ENCODE peak calls at places on chromosomes 3 and 15, in eight cellular contexts. W is adrenal gland; Y is neuronal stem cell; A is astrocyte of the spinal cord; P is activated naive CD4-positive, alpha-beta T cell treated with anti-CD3 and anti-CD28 coated beads, Interleukin-2, amount 10 ng/mL, durations not matched to agents 7 days and 5 days; R is HepG2; I is NCI-H2171; Z is NCI-H446 treated with DMSO at 0.1 percent for 48 hours. H is an unnamed sample.

GRCh38 chr15:92882697-92883642 is 17.2 kb upstream of the CHD2 start:
- DNase-seq in W (peak; percentile 67), Y (no peak), A (no peak), P (peak; percentile 53), R (no peak), I (peak; percentile 19), Z (no peak), H (no peak)

GRCh38 chr15:75836953-75837321 is 6.3 kb upstream of the UBE2Q2 start:
- DNase-seq in W (no peak), Y (no peak), A (peak; percentile 90), P (peak; percentile 67), R (no peak), I (no peak), Z (no peak), H (peak; percentile 42)

GRCh38 chr3:139491027-139491700 is 14.8 kb upstream of the RBP2 start:
- DNase-seq in W (no peak), Y (no peak), A (no peak), P (no peak), R (peak; percentile 17), I (no peak), Z (no peak), H (no peak)

GRCh38 chr3:117019082-117019713 is 309.6 kb downstream of the TUSC7 start:
- DNase-seq in W (peak; percentile 67), Y (peak; percentile 64), A (peak; percentile 62), P (peak; percentile 22), R (peak; percentile 10), I (peak; percentile 19), Z (peak; percentile 49), H (peak; percentile 67)

GRCh38 chr3:83065861-83066260 is 1304.4 kb upstream of the GBE1 start:
- DNase-seq in W (no peak), Y (no peak), A (peak; percentile 57), P (no peak), R (no peak), I (no peak), Z (no peak), H (no peak)

GRCh38 chr15:39461536-39462140 is 119.2 kb upstream of the THBS1 start:
- DNase-seq in W (no peak), Y (no peak), A (no peak), P (no peak), R (no peak), I (no peak), Z (no peak), H (peak; percentile 57)

GRCh38 chr3:49357466-49358216 is 512 bp downstream of the GPX1 start:
- DNase-seq in W (peak; percentile 46), Y (peak; percentile 18), A (peak; percentile 88), P (peak; percentile 72), R (no peak), I (no peak), Z (no peak), H (peak; percentile 82)

GRCh38 chr3:56467108-56467507 is 1.2 kb downstream of the ERC2 start:
- DNase-seq in W (peak; percentile 84), Y (peak; percentile 90), A (peak; percentile 91), P (peak; percentile 32), R (peak; percentile 64), I (peak; percentile 79), Z (peak; percentile 58), H (peak; percentile 96)

GRCh38 chr3:33645060-33645841 is 72.8 kb downstream of the CLASP2 start:
- DNase-seq in W (peak; percentile 23), Y (no peak), A (peak; percentile 62), P (peak; percentile 50), R (no peak), I (no peak), Z (no peak), H (peak; percentile 41)

GRCh38 chr3:22157848-22158247 is 406.8 kb upstream of the ZNF385D start:
- DNase-seq in W (no peak), Y (no peak), A (no peak), P (no peak), R (no peak), I (no peak), Z (no peak), H (no peak)

GRCh38 chr3:184778426-184779332 is 33.3 kb upstream of the VPS8 start:
- DNase-seq in W (no peak), Y (no peak), A (no peak), P (no peak), R (no peak), I (no peak), Z (no peak), H (no peak)

GRCh38 chr15:79257454-79257853 is 25.1 kb upstream of the ANKRD34C start:
- DNase-seq in W (no peak), Y (no peak), A (no peak), P (no peak), R (no peak), I (no peak), Z (peak; percentile 32), H (no peak)

GRCh38 chr3:11705049-11705448 is 61.3 kb upstream of the VGLL4 start:
- DNase-seq in W (no peak), Y (no peak), A (no peak), P (no peak), R (no peak), I (no peak), Z (no peak), H (peak; percentile 82)

GRCh38 chr3:190892328-190893011 is 30.0 kb upstream of the GMNC start:
- DNase-seq in W (no peak), Y (no peak), A (peak; percentile 78), P (no peak), R (no peak), I (no peak), Z (no peak), H (no peak)

GRCh38 chr3:149377408-149378111 is at the start of gene TM4SF1:
- DNase-seq in W (peak; percentile 17), Y (no peak), A (peak; percentile 90), P (no peak), R (peak; percentile 97), I (no peak), Z (peak; percentile 26), H (peak; percentile 100)

GRCh38 chr3:197874653-197875052 is 75.3 kb upstream of the RPL35A start:
- DNase-seq in W (no peak), Y (no peak), A (no peak), P (no peak), R (no peak), I (no peak), Z (no peak), H (no peak)

GRCh38 chr15:59166601-59167265 is 39.9 kb upstream of the LDHAL6B start:
- DNase-seq in W (no peak), Y (no peak), A (no peak), P (no peak), R (no peak), I (no peak), Z (no peak), H (peak; percentile 30)

GRCh38 chr3:156291269-156292123 is 171.1 kb downstream of the KCNAB1 start:
- DNase-seq in W (no peak), Y (peak; percentile 32), A (no peak), P (no peak), R (no peak), I (peak; percentile 78), Z (no peak), H (no peak)

GRCh38 chr3:177934001-177934891 is 602.0 kb upstream of the KCNMB2 start:
- DNase-seq in W (no peak), Y (no peak), A (peak; percentile 16), P (no peak), R (peak; percentile 14), I (no peak), Z (peak; percentile 5), H (peak; percentile 12)

H was measured in endothelial cell of umbilical vein.